ENCODE peak calls at places on chromosomes 6 and 20, in five cellular contexts. One of them, this sample, is unnamed. For H3K4me1, the result is how much of the 10 kb centered on the place peaks cover.

GRCh38 chr6:32947552-32948465 is 5.1 kb downstream of the HLA-DMA start:
- DNase-seq in ovary: no peak
- DNase-seq in PC-3: peak
- DNase-seq in psoas muscle: no peak
- DNase-seq in CD8-positive, alpha-beta memory T cell: peak
- DNase-seq in this sample: no peak

GRCh38 chr6:155201461-155202226 is 62.2 kb upstream of the CLDN20 start:
- DNase-seq in psoas muscle: no peak
- DNase-seq in ovary: no peak
- DNase-seq in CD8-positive, alpha-beta memory T cell: no peak
- DNase-seq in PC-3: peak
- DNase-seq in this sample: no peak

GRCh38 chr6:146433881-146434741 is 109.5 kb upstream of the RAB32 start:
- DNase-seq in CD8-positive, alpha-beta memory T cell: no peak
- DNase-seq in psoas muscle: no peak
- DNase-seq in ovary: no peak
- DNase-seq in PC-3: no peak
- DNase-seq in this sample: no peak

GRCh38 chr20:61445741-61446140 is 193.7 kb downstream of the CDH4 start:
- DNase-seq in ovary: no peak
- DNase-seq in psoas muscle: no peak
- DNase-seq in CD8-positive, alpha-beta memory T cell: no peak
- DNase-seq in PC-3: no peak
- DNase-seq in this sample: no peak

GRCh38 chr6:168181776-168182765 is 103.1 kb upstream of the FRMD1 start:
- DNase-seq in psoas muscle: no peak
- DNase-seq in ovary: no peak
- DNase-seq in PC-3: no peak
- DNase-seq in CD8-positive, alpha-beta memory T cell: no peak
- DNase-seq in this sample: no peak

GRCh38 chr6:44942201-44942600 is 385.9 kb upstream of the RUNX2 start:
- DNase-seq in psoas muscle: no peak
- DNase-seq in ovary: no peak
- DNase-seq in PC-3: peak
- DNase-seq in CD8-positive, alpha-beta memory T cell: no peak
- DNase-seq in this sample: no peak

GRCh38 chr20:3231116-3231515 is 7.9 kb downstream of the SLC4A11 start:
- DNase-seq in ovary: no peak
- DNase-seq in CD8-positive, alpha-beta memory T cell: no peak
- DNase-seq in psoas muscle: no peak
- DNase-seq in PC-3: no peak
- DNase-seq in this sample: no peak

GRCh38 chr6:93139408-93140081 is 279.8 kb downstream of the EPHA7 start:
- DNase-seq in CD8-positive, alpha-beta memory T cell: no peak
- DNase-seq in PC-3: no peak
- DNase-seq in psoas muscle: no peak
- DNase-seq in ovary: no peak
- DNase-seq in this sample: no peak

GRCh38 chr20:32912688-32913087 is 54.0 kb downstream of the EFCAB8 start:
- DNase-seq in CD8-positive, alpha-beta memory T cell: no peak
- DNase-seq in psoas muscle: no peak
- DNase-seq in PC-3: no peak
- DNase-seq in ovary: no peak
- DNase-seq in this sample: no peak

GRCh38 chr6:24827162-24827561 is 28.4 kb upstream of the ARMH2 start:
- DNase-seq in PC-3: no peak
- DNase-seq in psoas muscle: no peak
- DNase-seq in ovary: no peak
- DNase-seq in CD8-positive, alpha-beta memory T cell: no peak
- DNase-seq in this sample: no peak

GRCh38 chr6:112227411-112227810 is 27.0 kb downstream of the LAMA4 start:
- DNase-seq in PC-3: peak
- DNase-seq in CD8-positive, alpha-beta memory T cell: no peak
- DNase-seq in ovary: no peak
- DNase-seq in psoas muscle: no peak
- DNase-seq in this sample: no peak

GRCh38 chr6:112061605-112062004 is 7.7 kb downstream of the CCN6 start:
- DNase-seq in psoas muscle: no peak
- DNase-seq in ovary: no peak
- DNase-seq in PC-3: peak
- DNase-seq in CD8-positive, alpha-beta memory T cell: no peak
- DNase-seq in this sample: no peak

GRCh38 chr6:144797881-144798589 is 512.9 kb downstream of the UTRN start:
- DNase-seq in CD8-positive, alpha-beta memory T cell: no peak
- DNase-seq in ovary: no peak
- DNase-seq in psoas muscle: no peak
- DNase-seq in PC-3: peak
- DNase-seq in this sample: no peak

GRCh38 chr20:3209023-3209945 is at the start of gene ITPA:
- DNase-seq in psoas muscle: peak
- DNase-seq in PC-3: peak
- DNase-seq in ovary: peak
- DNase-seq in CD8-positive, alpha-beta memory T cell: peak
- DNase-seq in this sample: peak

GRCh38 chr20:14928083-14928482 is 590.7 kb upstream of the FLRT3 start:
- DNase-seq in PC-3: peak
- DNase-seq in CD8-positive, alpha-beta memory T cell: no peak
- DNase-seq in ovary: no peak
- DNase-seq in psoas muscle: no peak
- DNase-seq in this sample: no peak

GRCh38 chr6:137080711-137081110 is 35.9 kb upstream of the IL20RA start:
- DNase-seq in ovary: no peak
- DNase-seq in CD8-positive, alpha-beta memory T cell: no peak
- DNase-seq in psoas muscle: no peak
- DNase-seq in PC-3: no peak
- DNase-seq in this sample: no peak

GRCh38 chr6:137081997-137082396 is 37.2 kb upstream of the IL20RA start:
- DNase-seq in ovary: no peak
- DNase-seq in PC-3: no peak
- DNase-seq in CD8-positive, alpha-beta memory T cell: no peak
- DNase-seq in psoas muscle: no peak
- DNase-seq in this sample: no peak

GRCh38 chr6:137076277-137077068 is 31.7 kb upstream of the IL20RA start:
- DNase-seq in PC-3: peak
- DNase-seq in ovary: peak
- DNase-seq in CD8-positive, alpha-beta memory T cell: peak
- DNase-seq in psoas muscle: peak
- DNase-seq in this sample: peak
- H3K4me3 ChIP-seq in PC-3: no peak
- H3K4me3 ChIP-seq in ovary: no peak
- H3K4me3 ChIP-seq in CD8-positive, alpha-beta memory T cell: no peak
- H3K4me3 ChIP-seq in psoas muscle: no peak
- H3K4me3 ChIP-seq in this sample: no peak

GRCh38 chr20:50434321-50434652 is 75.9 kb upstream of the PTPN1 start:
- DNase-seq in ovary: no peak
- DNase-seq in PC-3: no peak
- DNase-seq in CD8-positive, alpha-beta memory T cell: no peak
- DNase-seq in psoas muscle: no peak
- DNase-seq in this sample: no peak
- H3K4me1 ChIP-seq in ovary: under half
- H3K4me1 ChIP-seq in PC-3: under half
- H3K4me1 ChIP-seq in CD8-positive, alpha-beta memory T cell: under half
- H3K4me1 ChIP-seq in psoas muscle: under half
- H3K4me1 ChIP-seq in this sample: under half

GRCh38 chr6:89794324-89794723 is 25.3 kb downstream of the MDN1 start:
- DNase-seq in psoas muscle: no peak
- DNase-seq in CD8-positive, alpha-beta memory T cell: no peak
- DNase-seq in ovary: no peak
- DNase-seq in PC-3: no peak
- DNase-seq in this sample: no peak

GRCh38 chr6:89797317-89797716 is 22.3 kb downstream of the MDN1 start:
- DNase-seq in psoas muscle: no peak
- DNase-seq in CD8-positive, alpha-beta memory T cell: no peak
- DNase-seq in PC-3: no peak
- DNase-seq in ovary: no peak
- DNase-seq in this sample: no peak

GRCh38 chr6:89799111-89799510 is 20.5 kb downstream of the MDN1 start:
- DNase-seq in psoas muscle: no peak
- DNase-seq in CD8-positive, alpha-beta memory T cell: no peak
- DNase-seq in ovary: no peak
- DNase-seq in PC-3: no peak
- DNase-seq in this sample: no peak

GRCh38 chr6:89803271-89803670 is 16.3 kb downstream of the MDN1 start:
- DNase-seq in ovary: no peak
- DNase-seq in PC-3: no peak
- DNase-seq in CD8-positive, alpha-beta memory T cell: no peak
- DNase-seq in psoas muscle: no peak
- DNase-seq in this sample: no peak

GRCh38 chr6:89799756-89800155 is 19.8 kb downstream of the MDN1 start:
- DNase-seq in ovary: no peak
- DNase-seq in psoas muscle: no peak
- DNase-seq in PC-3: no peak
- DNase-seq in CD8-positive, alpha-beta memory T cell: no peak
- DNase-seq in this sample: no peak
- H3K4me3 ChIP-seq in ovary: no peak
- H3K4me3 ChIP-seq in psoas muscle: no peak
- H3K4me3 ChIP-seq in PC-3: no peak
- H3K4me3 ChIP-seq in CD8-positive, alpha-beta memory T cell: no peak
- H3K4me3 ChIP-seq in this sample: no peak

GRCh38 chr6:7171119-7171518 is 63.4 kb downstream of the RREB1 start:
- DNase-seq in ovary: no peak
- DNase-seq in PC-3: no peak
- DNase-seq in psoas muscle: no peak
- DNase-seq in CD8-positive, alpha-beta memory T cell: no peak
- DNase-seq in this sample: no peak
- H3K4me1 ChIP-seq in ovary: under half
- H3K4me1 ChIP-seq in PC-3: under half
- H3K4me1 ChIP-seq in psoas muscle: half or more
- H3K4me1 ChIP-seq in CD8-positive, alpha-beta memory T cell: under half
- H3K4me1 ChIP-seq in this sample: under half

DNA sequence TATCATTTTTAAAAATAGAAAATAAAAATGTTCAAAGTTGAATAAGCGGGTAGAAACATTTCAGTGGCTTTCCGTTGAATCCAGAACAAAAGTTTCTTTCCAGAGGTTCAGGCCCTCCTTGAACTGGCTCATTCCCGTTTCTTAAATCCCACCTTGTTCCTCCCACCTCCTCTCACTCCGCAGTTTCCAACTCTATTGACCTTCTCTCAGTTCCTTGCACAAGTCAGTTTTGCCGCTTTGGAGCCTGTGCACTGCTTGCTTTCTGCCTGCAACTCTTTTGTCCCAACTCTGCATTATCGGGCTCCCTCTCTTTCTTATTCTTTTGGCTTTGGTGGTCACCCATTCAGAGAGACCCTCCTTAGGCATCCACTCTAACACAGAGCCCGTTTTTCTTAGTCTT is 99.9 kb upstream of the EDN1 start:
- DNase-seq in psoas muscle: no peak
- DNase-seq in ovary: no peak
- DNase-seq in PC-3: no peak
- DNase-seq in CD8-positive, alpha-beta memory T cell: no peak
- DNase-seq in this sample: no peak
- H3K4me3 ChIP-seq in psoas muscle: no peak
- H3K4me3 ChIP-seq in ovary: no peak
- H3K4me3 ChIP-seq in PC-3: no peak
- H3K4me3 ChIP-seq in CD8-positive, alpha-beta memory T cell: no peak
- H3K4me3 ChIP-seq in this sample: no peak

GRCh38 chr20:56424931-56425330 is 12.9 kb downstream of the CASS4 start:
- DNase-seq in CD8-positive, alpha-beta memory T cell: no peak
- DNase-seq in ovary: no peak
- DNase-seq in psoas muscle: no peak
- DNase-seq in PC-3: no peak
- DNase-seq in this sample: no peak
- H3K4me1 ChIP-seq in CD8-positive, alpha-beta memory T cell: half or more
- H3K4me1 ChIP-seq in ovary: under half
- H3K4me1 ChIP-seq in psoas muscle: under half
- H3K4me1 ChIP-seq in PC-3: under half
- H3K4me1 ChIP-seq in this sample: under half